ENCODE peak calls at places on chromosomes 7 and 10, in five cellular contexts. One of them, this sample, is unnamed.

GRCh38 chr7:138726288-138726687 is 25.1 kb upstream of the SVOPL start:
- DNase-seq in breast epithelium: no peak
- DNase-seq in HCT116: no peak
- DNase-seq in esophagus muscularis mucosa: no peak
- DNase-seq in HL-60: no peak
- DNase-seq in this sample: no peak

GRCh38 chr10:34145751-34146150 is 669.3 kb downstream of the PARD3 start:
- DNase-seq in breast epithelium: no peak
- DNase-seq in HCT116: no peak
- DNase-seq in esophagus muscularis mucosa: no peak
- DNase-seq in HL-60: no peak
- DNase-seq in this sample: no peak

GRCh38 chr7:123505221-123505620 is 29.2 kb downstream of the IQUB start:
- DNase-seq in breast epithelium: no peak
- DNase-seq in HCT116: no peak
- DNase-seq in esophagus muscularis mucosa: no peak
- DNase-seq in HL-60: no peak
- DNase-seq in this sample: no peak

GRCh38 chr7:41399171-41399570 is 303.7 kb downstream of the INHBA start:
- DNase-seq in breast epithelium: no peak
- DNase-seq in HCT116: no peak
- DNase-seq in esophagus muscularis mucosa: no peak
- DNase-seq in HL-60: no peak
- DNase-seq in this sample: no peak

GRCh38 chr10:93652857-93653256 is 40.5 kb downstream of the PDE6C start:
- DNase-seq in breast epithelium: no peak
- DNase-seq in HCT116: no peak
- DNase-seq in esophagus muscularis mucosa: no peak
- DNase-seq in HL-60: no peak
- DNase-seq in this sample: no peak

GRCh38 chr10:127012769-127013152 is 107.5 kb downstream of the DOCK1 start:
- DNase-seq in breast epithelium: peak
- DNase-seq in HCT116: peak
- DNase-seq in esophagus muscularis mucosa: no peak
- DNase-seq in HL-60: no peak
- DNase-seq in this sample: no peak

GRCh38 chr10:5685764-5686240 is 1.2 kb downstream of the TASOR2 start:
- DNase-seq in breast epithelium: no peak
- DNase-seq in HCT116: no peak
- DNase-seq in esophagus muscularis mucosa: no peak
- DNase-seq in HL-60: no peak
- DNase-seq in this sample: no peak

GRCh38 chr10:26550774-26551526 is 112.8 kb downstream of the APBB1IP start:
- DNase-seq in breast epithelium: no peak
- DNase-seq in HCT116: peak
- DNase-seq in esophagus muscularis mucosa: no peak
- DNase-seq in HL-60: no peak
- DNase-seq in this sample: no peak

GRCh38 chr7:6505685-6506559 is 45.3 kb downstream of the GRID2IP start:
- DNase-seq in breast epithelium: no peak
- DNase-seq in HCT116: no peak
- DNase-seq in esophagus muscularis mucosa: no peak
- DNase-seq in HL-60: no peak
- DNase-seq in this sample: no peak

GRCh38 chr7:5500056-5500776 is 76.6 kb upstream of the TNRC18 start:
- DNase-seq in breast epithelium: no peak
- DNase-seq in HCT116: no peak
- DNase-seq in esophagus muscularis mucosa: no peak
- DNase-seq in HL-60: no peak
- DNase-seq in this sample: no peak

GRCh38 chr10:98410759-98411158 is 4.2 kb downstream of the PYROXD2 start:
- DNase-seq in breast epithelium: no peak
- DNase-seq in HCT116: no peak
- DNase-seq in esophagus muscularis mucosa: no peak
- DNase-seq in HL-60: no peak
- DNase-seq in this sample: no peak

GRCh38 chr10:62916157-62916603 is 100.0 kb upstream of the EGR2 start:
- DNase-seq in breast epithelium: peak
- DNase-seq in HCT116: no peak
- DNase-seq in esophagus muscularis mucosa: no peak
- DNase-seq in HL-60: no peak
- DNase-seq in this sample: no peak

GRCh38 chr10:73868655-73869195 is 5.6 kb downstream of the CAMK2G start:
- DNase-seq in breast epithelium: no peak
- DNase-seq in HCT116: no peak
- DNase-seq in esophagus muscularis mucosa: no peak
- DNase-seq in HL-60: no peak
- DNase-seq in this sample: no peak

GRCh38 chr10:33897255-33897893 is 562.9 kb upstream of the NRP1 start:
- DNase-seq in breast epithelium: peak
- DNase-seq in HCT116: no peak
- DNase-seq in esophagus muscularis mucosa: no peak
- DNase-seq in HL-60: no peak
- DNase-seq in this sample: no peak

GRCh38 chr10:28991326-28991725 is 297.5 kb upstream of the LYZL1 start:
- DNase-seq in breast epithelium: peak
- DNase-seq in HCT116: peak
- DNase-seq in esophagus muscularis mucosa: peak
- DNase-seq in HL-60: no peak
- DNase-seq in this sample: no peak

GRCh38 chr7:142808461-142808801 is 37.7 kb downstream of the PRSS2 start:
- DNase-seq in breast epithelium: no peak
- DNase-seq in HCT116: no peak
- DNase-seq in esophagus muscularis mucosa: no peak
- DNase-seq in HL-60: no peak
- DNase-seq in this sample: no peak

GRCh38 chr7:64887756-64888508 is 15.1 kb upstream of the ZNF273 start:
- DNase-seq in breast epithelium: peak
- DNase-seq in HCT116: no peak
- DNase-seq in esophagus muscularis mucosa: peak
- DNase-seq in HL-60: no peak
- DNase-seq in this sample: no peak

GRCh38 chr10:31172925-31173324 is 141.3 kb upstream of the ZNF438 start:
- DNase-seq in breast epithelium: no peak
- DNase-seq in HCT116: no peak
- DNase-seq in esophagus muscularis mucosa: no peak
- DNase-seq in HL-60: no peak
- DNase-seq in this sample: no peak

GRCh38 chr7:37000514-37000913 is 276.2 kb upstream of the AOAH start:
- DNase-seq in breast epithelium: no peak
- DNase-seq in HCT116: no peak
- DNase-seq in esophagus muscularis mucosa: no peak
- DNase-seq in HL-60: no peak
- DNase-seq in this sample: no peak

GRCh38 chr7:142881586-142882337 is 3.8 kb downstream of the TRPV6 start:
- DNase-seq in breast epithelium: no peak
- DNase-seq in HCT116: no peak
- DNase-seq in esophagus muscularis mucosa: no peak
- DNase-seq in HL-60: no peak
- DNase-seq in this sample: no peak

GRCh38 chr7:36299882-36300341 is 89.8 kb upstream of the ANLN start:
- DNase-seq in breast epithelium: no peak
- DNase-seq in HCT116: no peak
- DNase-seq in esophagus muscularis mucosa: no peak
- DNase-seq in HL-60: no peak
- DNase-seq in this sample: no peak

GRCh38 chr7:148242271-148242801 is 348.2 kb upstream of the C7orf33 start:
- DNase-seq in breast epithelium: no peak
- DNase-seq in HCT116: peak
- DNase-seq in esophagus muscularis mucosa: no peak
- DNase-seq in HL-60: peak
- DNase-seq in this sample: no peak

GRCh38 chr10:31350891-31351290 is 31.9 kb downstream of the ZEB1 start:
- DNase-seq in breast epithelium: no peak
- DNase-seq in HCT116: no peak
- DNase-seq in esophagus muscularis mucosa: no peak
- DNase-seq in HL-60: no peak
- DNase-seq in this sample: no peak

GRCh38 chr10:13820591-13821377 is 234.0 kb downstream of the PRPF18 start:
- DNase-seq in breast epithelium: no peak
- DNase-seq in HCT116: no peak
- DNase-seq in esophagus muscularis mucosa: no peak
- DNase-seq in HL-60: no peak
- DNase-seq in this sample: no peak

GRCh38 chr10:61835069-61835908 is 66.2 kb upstream of the ARID5B start:
- DNase-seq in breast epithelium: no peak
- DNase-seq in HCT116: peak
- DNase-seq in esophagus muscularis mucosa: no peak
- DNase-seq in HL-60: peak
- DNase-seq in this sample: no peak

GRCh38 chr10:126663880-126664279 is 6.6 kb downstream of the C10orf90 start:
- DNase-seq in breast epithelium: no peak
- DNase-seq in HCT116: no peak
- DNase-seq in esophagus muscularis mucosa: no peak
- DNase-seq in HL-60: no peak
- DNase-seq in this sample: no peak

GRCh38 chr7:142940968-142941535 is 1.8 kb downstream of the LLCFC1 start:
- DNase-seq in breast epithelium: no peak
- DNase-seq in HCT116: no peak
- DNase-seq in esophagus muscularis mucosa: no peak
- DNase-seq in HL-60: no peak
- DNase-seq in this sample: no peak

GRCh38 chr7:75943864-75944263 is 28.9 kb downstream of the POR start:
- DNase-seq in breast epithelium: no peak
- DNase-seq in HCT116: peak
- DNase-seq in esophagus muscularis mucosa: no peak
- DNase-seq in HL-60: no peak
- DNase-seq in this sample: no peak

GRCh38 chr7:85475071-85475470 is 288.2 kb upstream of the SEMA3D start:
- DNase-seq in breast epithelium: no peak
- DNase-seq in HCT116: no peak
- DNase-seq in esophagus muscularis mucosa: no peak
- DNase-seq in HL-60: no peak
- DNase-seq in this sample: no peak

GRCh38 chr10:69057261-69057950 is 30.5 kb upstream of the SRGN start:
- DNase-seq in breast epithelium: no peak
- DNase-seq in HCT116: no peak
- DNase-seq in esophagus muscularis mucosa: no peak
- DNase-seq in HL-60: peak
- DNase-seq in this sample: no peak

GRCh38 chr7:12607134-12607533 is 36.6 kb downstream of the SCIN start:
- DNase-seq in breast epithelium: no peak
- DNase-seq in HCT116: no peak
- DNase-seq in esophagus muscularis mucosa: no peak
- DNase-seq in HL-60: no peak
- DNase-seq in this sample: peak

GRCh38 chr10:494149-494542 is 195.3 kb downstream of the DIP2C start:
- DNase-seq in breast epithelium: no peak
- DNase-seq in HCT116: no peak
- DNase-seq in esophagus muscularis mucosa: no peak
- DNase-seq in HL-60: no peak
- DNase-seq in this sample: no peak

GRCh38 chr10:111429288-111430028 is 352.6 kb downstream of the ADRA2A start:
- DNase-seq in breast epithelium: no peak
- DNase-seq in HCT116: no peak
- DNase-seq in esophagus muscularis mucosa: peak
- DNase-seq in HL-60: no peak
- DNase-seq in this sample: no peak

GRCh38 chr10:11082551-11082950 is 64.9 kb downstream of the CELF2 start:
- DNase-seq in breast epithelium: no peak
- DNase-seq in HCT116: no peak
- DNase-seq in esophagus muscularis mucosa: no peak
- DNase-seq in HL-60: no peak
- DNase-seq in this sample: no peak

GRCh38 chr10:62805139-62806092 is 896 bp downstream of the ADO start:
- DNase-seq in breast epithelium: peak
- DNase-seq in HCT116: no peak
- DNase-seq in esophagus muscularis mucosa: no peak
- DNase-seq in HL-60: no peak
- DNase-seq in this sample: no peak

GRCh38 chr7:22445140-22445722 is 54.8 kb downstream of the STEAP1B start:
- DNase-seq in breast epithelium: peak
- DNase-seq in HCT116: no peak
- DNase-seq in esophagus muscularis mucosa: peak
- DNase-seq in HL-60: no peak
- DNase-seq in this sample: no peak

GRCh38 chr7:78968951-78969350 is 484.5 kb downstream of the MAGI2 start:
- DNase-seq in breast epithelium: no peak
- DNase-seq in HCT116: no peak
- DNase-seq in esophagus muscularis mucosa: no peak
- DNase-seq in HL-60: no peak
- DNase-seq in this sample: no peak

GRCh38 chr10:4661572-4662255 is 164.3 kb upstream of the AKR1E2 start:
- DNase-seq in breast epithelium: no peak
- DNase-seq in HCT116: no peak
- DNase-seq in esophagus muscularis mucosa: peak
- DNase-seq in HL-60: no peak
- DNase-seq in this sample: no peak
- TF ChIP-seq POLR2AphosphoS5 in breast epithelium: peak
- TF ChIP-seq POLR2AphosphoS5 in HCT116: no peak
- TF ChIP-seq POLR2AphosphoS5 in esophagus muscularis mucosa: peak
- TF ChIP-seq POLR2AphosphoS5 in HL-60: no peak
- TF ChIP-seq POLR2AphosphoS5 in this sample: no peak

GRCh38 chr7:51186531-51186930 is 130.1 kb downstream of the COBL start:
- DNase-seq in breast epithelium: no peak
- DNase-seq in HCT116: no peak
- DNase-seq in esophagus muscularis mucosa: no peak
- DNase-seq in HL-60: no peak
- DNase-seq in this sample: no peak
- TF ChIP-seq POLR2AphosphoS5 in breast epithelium: no peak
- TF ChIP-seq POLR2AphosphoS5 in HCT116: no peak
- TF ChIP-seq POLR2AphosphoS5 in esophagus muscularis mucosa: no peak
- TF ChIP-seq POLR2AphosphoS5 in HL-60: no peak
- TF ChIP-seq POLR2AphosphoS5 in this sample: no peak

GRCh38 chr10:3776796-3777571 is 8.0 kb downstream of the KLF6 start:
- DNase-seq in breast epithelium: peak
- DNase-seq in HCT116: peak
- DNase-seq in esophagus muscularis mucosa: no peak
- DNase-seq in HL-60: no peak
- DNase-seq in this sample: no peak
- TF ChIP-seq POLR2AphosphoS5 in breast epithelium: no peak
- TF ChIP-seq POLR2AphosphoS5 in HCT116: peak
- TF ChIP-seq POLR2AphosphoS5 in esophagus muscularis mucosa: no peak
- TF ChIP-seq POLR2AphosphoS5 in HL-60: no peak
- TF ChIP-seq POLR2AphosphoS5 in this sample: no peak

GRCh38 chr7:25966469-25966868 is 185.5 kb upstream of the NFE2L3 start:
- DNase-seq in breast epithelium: no peak
- DNase-seq in HCT116: no peak
- DNase-seq in esophagus muscularis mucosa: no peak
- DNase-seq in HL-60: no peak
- DNase-seq in this sample: no peak

GRCh38 chr7:25963733-25964132 is 188.3 kb upstream of the NFE2L3 start:
- DNase-seq in breast epithelium: no peak
- DNase-seq in HCT116: no peak
- DNase-seq in esophagus muscularis mucosa: no peak
- DNase-seq in HL-60: no peak
- DNase-seq in this sample: no peak

GRCh38 chr7:25965405-25966123 is 186.4 kb upstream of the NFE2L3 start:
- DNase-seq in breast epithelium: no peak
- DNase-seq in HCT116: no peak
- DNase-seq in esophagus muscularis mucosa: no peak
- DNase-seq in HL-60: no peak
- DNase-seq in this sample: no peak

GRCh38 chr7:25967278-25968204 is 184.5 kb upstream of the NFE2L3 start:
- DNase-seq in breast epithelium: no peak
- DNase-seq in HCT116: no peak
- DNase-seq in esophagus muscularis mucosa: no peak
- DNase-seq in HL-60: peak
- DNase-seq in this sample: no peak

GRCh38 chr7:25964483-25964961 is 187.5 kb upstream of the NFE2L3 start:
- DNase-seq in breast epithelium: no peak
- DNase-seq in HCT116: no peak
- DNase-seq in esophagus muscularis mucosa: no peak
- DNase-seq in HL-60: no peak
- DNase-seq in this sample: no peak
- TF ChIP-seq POLR2AphosphoS5 in breast epithelium: no peak
- TF ChIP-seq POLR2AphosphoS5 in HCT116: no peak
- TF ChIP-seq POLR2AphosphoS5 in esophagus muscularis mucosa: no peak
- TF ChIP-seq POLR2AphosphoS5 in HL-60: no peak
- TF ChIP-seq POLR2AphosphoS5 in this sample: no peak

This sample was measured in SK-N-MC.